ENCODE peak calls at places on chromosome 7, in five cellular contexts. S, L, D, X and C are unnamed samples. For H3K36me3, the result is how much of the 10 kb centered on the place peaks cover.

GRCh38 chr7:44454348-44454747 is 36.1 kb downstream of the NUDCD3 start:
- DNase-seq in S (no peak), L (no peak), D (no peak), X (no peak), C (no peak)

GRCh38 chr7:148912758-148913541 is 28.9 kb upstream of the EZH2 start:
- DNase-seq in S (peak), L (peak), D (no peak), X (no peak), C (no peak)

GRCh38 chr7:115779561-115779960 is 251.0 kb downstream of the TFEC start:
- DNase-seq in S (no peak), L (no peak), D (peak), X (no peak), C (no peak)

GRCh38 chr7:154794147-154794780 is 208.7 kb downstream of the PAXIP1 start:
- DNase-seq in S (no peak), L (peak), D (no peak), X (peak), C (peak)

GRCh38 chr7:27175005-27175625 is 995 bp upstream of the HOXA10 start:
- DNase-seq in S (no peak), L (peak), D (no peak), X (peak), C (no peak)

GRCh38 chr7:78225534-78225933 is 427.0 kb downstream of the PHTF2 start:
- DNase-seq in S (no peak), L (no peak), D (peak), X (no peak), C (no peak)

GRCh38 chr7:159071260-159071659 is 73.4 kb downstream of the VIPR2 start:
- DNase-seq in S (no peak), L (no peak), D (no peak), X (no peak), C (no peak)

GRCh38 chr7:144738708-144739314 is 97.0 kb downstream of the TPK1 start:
- DNase-seq in S (peak), L (peak), D (peak), X (no peak), C (peak)

GRCh38 chr7:134453526-134453925 is 5.4 kb downstream of the AKR1B1 start:
- DNase-seq in S (no peak), L (no peak), D (no peak), X (no peak), C (no peak)

GRCh38 chr7:23594879-23595604 is 2.1 kb upstream of the CCDC126 start:
- DNase-seq in S (peak), L (peak), D (no peak), X (no peak), C (no peak)

GRCh38 chr7:40331915-40332314 is 197.1 kb downstream of the SUGCT start:
- DNase-seq in S (no peak), L (no peak), D (no peak), X (no peak), C (no peak)

GRCh38 chr7:143892527-143893300 is 9.3 kb downstream of the TCAF1 start:
- DNase-seq in S (peak), L (peak), D (peak), X (no peak), C (peak)

DNA sequence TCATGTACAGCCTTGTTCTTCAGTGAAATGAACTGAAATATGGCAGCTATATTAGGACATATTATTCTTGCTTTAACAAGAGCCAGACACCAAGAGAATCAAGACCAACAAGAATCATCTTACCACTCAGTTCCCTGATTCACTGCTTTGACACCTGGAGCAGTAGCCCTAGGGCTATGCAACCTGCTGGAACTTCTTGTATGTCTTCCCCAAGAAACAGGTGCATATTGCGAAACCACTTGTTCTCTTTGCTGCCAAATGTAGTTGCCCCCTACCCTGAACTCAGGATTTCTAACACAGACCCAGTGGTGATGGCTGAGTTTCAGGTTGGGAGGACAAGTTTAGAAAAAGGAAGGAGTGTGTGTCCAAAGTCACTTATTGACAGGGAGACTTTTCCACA is 46.1 kb downstream of the WIPF3 start:
- DNase-seq in S (no peak), L (peak), D (no peak), X (no peak), C (no peak)
- H3K4me3 ChIP-seq in S (no peak), L (no peak), D (no peak), X (no peak), C (no peak)

GRCh38 chr7:55067748-55068147 is 48.9 kb downstream of the EGFR start:
- DNase-seq in S (no peak), L (no peak), D (no peak), X (no peak), C (no peak)
- H3K36me3 ChIP-seq in S (under half), L (under half), D (under half), X (under half), C (under half)

GRCh38 chr7:1567893-1568292 is 1.9 kb downstream of the PSMG3 start:
- DNase-seq in S (no peak), L (peak), D (peak), X (no peak), C (no peak)

GRCh38 chr7:1569440-1569832 is 396 bp downstream of the PSMG3 start:
- DNase-seq in S (no peak), L (no peak), D (no peak), X (no peak), C (no peak)

GRCh38 chr7:1566687-1567081 is 3.1 kb downstream of the PSMG3 start:
- DNase-seq in S (no peak), L (no peak), D (no peak), X (no peak), C (no peak)

GRCh38 chr7:1569016-1569415 is 816 bp downstream of the PSMG3 start:
- DNase-seq in S (no peak), L (peak), D (peak), X (no peak), C (no peak)

GRCh38 chr7:1567082-1567771 is 2.6 kb downstream of the PSMG3 start:
- DNase-seq in S (peak), L (peak), D (peak), X (no peak), C (no peak)
- H3K9ac ChIP-seq in S (peak), L (peak), D (peak), X (no peak), C (no peak)

GRCh38 chr7:99497771-99498545 is 2.1 kb downstream of the ZNF394 start:
- DNase-seq in S (no peak), L (no peak), D (no peak), X (no peak), C (no peak)

GRCh38 chr7:99499713-99500636 is at the start of gene ZNF394:
- DNase-seq in S (peak), L (peak), D (peak), X (peak), C (peak)

GRCh38 chr7:99500637-99501009 is 542 bp upstream of the ZNF394 start:
- DNase-seq in S (no peak), L (no peak), D (no peak), X (no peak), C (no peak)

GRCh38 chr7:99499356-99499712 is 747 bp downstream of the ZNF394 start:
- DNase-seq in S (no peak), L (no peak), D (no peak), X (no peak), C (no peak)

DNA sequence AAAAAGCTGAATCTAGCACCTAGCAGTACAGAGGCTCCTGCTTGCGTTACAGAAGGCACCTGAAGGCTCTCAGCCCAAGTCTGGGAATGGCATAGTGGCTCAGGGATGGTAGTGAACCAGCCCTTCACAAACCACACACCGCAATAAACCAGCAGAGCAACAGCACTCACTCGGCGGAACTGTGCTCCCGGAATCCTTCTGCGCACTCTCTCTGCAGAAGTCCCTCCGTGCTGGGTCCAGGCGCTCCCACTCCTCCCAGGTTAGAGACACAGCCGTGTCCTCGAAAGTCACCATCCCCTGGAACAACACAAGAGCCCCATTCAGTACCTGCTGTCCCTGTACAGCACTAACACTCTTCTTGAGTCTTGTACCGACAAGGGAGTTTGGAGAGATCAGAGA is 1.5 kb downstream of the ZNF394 start:
- DNase-seq in S (no peak), L (peak), D (no peak), X (no peak), C (no peak)
- H3K4me3 ChIP-seq in S (peak), L (peak), D (peak), X (peak), C (peak)

DNA sequence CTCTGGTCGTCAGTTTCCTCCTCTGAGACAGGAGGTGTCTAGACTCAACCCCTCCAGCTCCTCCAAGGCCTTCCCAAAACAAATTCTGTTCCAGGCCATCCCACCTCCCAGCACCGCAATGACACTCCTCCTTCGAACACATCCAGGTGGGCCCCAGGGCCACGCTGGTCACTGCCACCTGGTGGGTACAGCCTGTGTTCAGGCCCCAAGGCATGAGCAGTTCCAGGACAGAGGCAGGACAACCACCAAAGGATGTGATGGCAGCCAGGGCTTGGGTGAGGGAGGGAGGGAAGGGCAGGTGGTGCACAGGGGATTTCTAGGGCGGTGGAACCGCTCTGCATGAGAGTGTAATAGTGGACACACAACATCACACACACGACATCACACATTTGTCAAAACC is 76.5 kb downstream of the PRKAG2 start:
- DNase-seq in S (no peak), L (no peak), D (no peak), X (no peak), C (no peak)
- H3K36me3 ChIP-seq in S (under half), L (under half), D (under half), X (under half), C (under half)